ENCODE peak calls at places on chromosomes 2 and 18, in five cellular contexts. M, S, L, F and J are unnamed samples.

GRCh38 chr2:179861027-179861776 is at the start of gene ZNF385B:
- DNase-seq in M (no peak), S (peak), L (peak), F (peak), J (peak)

GRCh38 chr18:40624959-40625358 is 1330.1 kb upstream of the PIK3C3 start:
- DNase-seq in M (no peak), S (no peak), L (no peak), F (no peak), J (no peak)

GRCh38 chr18:31598021-31598805 is 6.5 kb downstream of the TTR start:
- DNase-seq in M (no peak), S (no peak), L (no peak), F (no peak), J (no peak)

GRCh38 chr2:40325111-40325510 is 126.8 kb downstream of the SLC8A1 start:
- DNase-seq in M (no peak), S (no peak), L (no peak), F (no peak), J (no peak)

GRCh38 chr2:96115631-96116423 is 544 bp downstream of the ADRA2B start:
- DNase-seq in M (no peak), S (no peak), L (peak), F (no peak), J (no peak)

GRCh38 chr2:121727332-121727731 is 9.3 kb downstream of the NIFK start:
- DNase-seq in M (no peak), S (no peak), L (no peak), F (no peak), J (no peak)

GRCh38 chr2:212237350-212238095 is 301.1 kb downstream of the ERBB4 start:
- DNase-seq in M (no peak), S (peak), L (no peak), F (peak), J (peak)

GRCh38 chr2:151947524-151948165 is 119.4 kb upstream of the ARL5A start:
- DNase-seq in M (peak), S (no peak), L (no peak), F (no peak), J (no peak)

GRCh38 chr2:79191081-79191480 is 31.5 kb upstream of the REG3A start:
- DNase-seq in M (no peak), S (no peak), L (no peak), F (no peak), J (no peak)

GRCh38 chr2:204315236-204315662 is 230.0 kb upstream of the PARD3B start:
- DNase-seq in M (no peak), S (no peak), L (no peak), F (no peak), J (no peak)

GRCh38 chr2:28662044-28662443 is 89.6 kb upstream of the PPP1CB start:
- DNase-seq in M (no peak), S (no peak), L (no peak), F (no peak), J (no peak)

GRCh38 chr18:56286775-56287174 is 351.6 kb downstream of the TXNL1 start:
- DNase-seq in M (peak), S (no peak), L (no peak), F (no peak), J (no peak)

GRCh38 chr2:150570712-150571111 is 83.2 kb upstream of the RND3 start:
- DNase-seq in M (peak), S (no peak), L (no peak), F (no peak), J (no peak)

GRCh38 chr18:51235011-51235789 is 37.7 kb upstream of the MEX3C start:
- DNase-seq in M (peak), S (no peak), L (no peak), F (peak), J (peak)

GRCh38 chr18:70413455-70413854 is 124.6 kb downstream of the SOCS6 start:
- DNase-seq in M (no peak), S (no peak), L (no peak), F (no peak), J (no peak)